ENCODE peak calls at places on chromosomes 6 and 20, in four cellular contexts. Q, O, V and K are unnamed samples.

GRCh38 chr6:32845381-32845884 is 1.6 kb upstream of the PSMB8 start:
- DNase-seq in Q (no peak), O (peak; percentile 25), V (no peak), K (no peak)

GRCh38 chr6:6793388-6794250 is 205.1 kb downstream of the LY86 start:
- DNase-seq in Q (no peak), O (no peak), V (no peak), K (no peak)

GRCh38 chr20:49028684-49029083 is 17.4 kb upstream of the CSE1L start:
- DNase-seq in Q (no peak), O (no peak), V (no peak), K (no peak)

GRCh38 chr6:37317312-37318038 is 36.3 kb upstream of the RNF8 start:
- DNase-seq in Q (no peak), O (no peak), V (no peak), K (no peak)

GRCh38 chr6:157669747-157670216 is 153.3 kb upstream of the SNX9 start:
- DNase-seq in Q (peak; percentile 86), O (peak; percentile 80), V (peak; percentile 46), K (peak; percentile 53)

GRCh38 chr6:52191824-52192223 is 5.6 kb downstream of the IL17A start:
- DNase-seq in Q (no peak), O (no peak), V (no peak), K (no peak)

GRCh38 chr6:47079638-47080037 is 37.5 kb upstream of the ADGRF1 start:
- DNase-seq in Q (no peak), O (no peak), V (no peak), K (no peak)

GRCh38 chr6:79713701-79714322 is 82.7 kb downstream of the SH3BGRL2 start:
- DNase-seq in Q (peak; percentile 63), O (peak; percentile 13), V (peak; percentile 53), K (peak; percentile 50)

GRCh38 chr6:341914-342831 is 49.4 kb upstream of the IRF4 start:
- DNase-seq in Q (no peak), O (no peak), V (no peak), K (no peak)

GRCh38 chr6:90251295-90251992 is 45.2 kb downstream of the BACH2 start:
- DNase-seq in Q (no peak), O (no peak), V (no peak), K (no peak)

GRCh38 chr20:38357653-38358207 is 11.4 kb downstream of the LBP start:
- DNase-seq in Q (no peak), O (no peak), V (peak; percentile 38), K (no peak)

GRCh38 chr6:154167163-154167562 is 128.1 kb downstream of the OPRM1 start:
- DNase-seq in Q (no peak), O (no peak), V (no peak), K (no peak)

GRCh38 chr6:164927288-164928040 is 381.9 kb downstream of the C6orf118 start:
- DNase-seq in Q (peak; percentile 83), O (peak; percentile 61), V (peak; percentile 55), K (peak; percentile 64)

GRCh38 chr20:10671221-10671849 is 2.5 kb downstream of the JAG1 start:
- DNase-seq in Q (peak; percentile 81), O (peak; percentile 85), V (peak; percentile 82), K (peak; percentile 88)

GRCh38 chr6:157982297-157982579 is 575 bp downstream of the SYNJ2 start:
- DNase-seq in Q (peak; percentile 43), O (peak; percentile 38), V (peak; percentile 43), K (peak; percentile 70)

GRCh38 chr20:7432612-7433011 is 507.6 kb downstream of the HAO1 start:
- DNase-seq in Q (no peak), O (no peak), V (no peak), K (no peak)

GRCh38 chr6:52324239-52324638 is 37.7 kb upstream of the PAQR8 start:
- DNase-seq in Q (no peak), O (no peak), V (no peak), K (no peak)

GRCh38 chr6:122042851-122043250 is 356.6 kb upstream of the HSF2 start:
- DNase-seq in Q (no peak), O (no peak), V (peak; percentile 12), K (no peak)

GRCh38 chr6:100461273-100461919 is 3.3 kb downstream of the SIM1 start:
- DNase-seq in Q (no peak), O (no peak), V (no peak), K (peak; percentile 42)

GRCh38 chr20:39630215-39630614 is 668.1 kb downstream of the DHX35 start:
- DNase-seq in Q (no peak), O (no peak), V (no peak), K (peak; percentile 4)

GRCh38 chr20:14235355-14235754 is 102.1 kb downstream of the FLRT3 start:
- DNase-seq in Q (no peak), O (no peak), V (no peak), K (no peak)

GRCh38 chr6:86937219-86938079 is at the start of gene HTR1E:
- DNase-seq in Q (peak; percentile 68), O (peak; percentile 11), V (peak; percentile 45), K (peak; percentile 63)

GRCh38 chr6:113476937-113477839 is 380.0 kb upstream of the MARCKS start:
- DNase-seq in Q (no peak), O (no peak), V (no peak), K (no peak)

GRCh38 chr6:111551521-111552231 is 54.0 kb downstream of the TRAF3IP2 start:
- DNase-seq in Q (no peak), O (no peak), V (peak; percentile 76), K (peak; percentile 89)

GRCh38 chr6:139973602-139974373 is 599.3 kb upstream of the CITED2 start:
- DNase-seq in Q (no peak), O (no peak), V (peak; percentile 27), K (no peak)

GRCh38 chr6:70277480-70277879 is 25.4 kb downstream of the COL9A1 start:
- DNase-seq in Q (no peak), O (no peak), V (no peak), K (no peak)

GRCh38 chr6:109239192-109239917 is 142.9 kb downstream of the CD164 start:
- DNase-seq in Q (no peak), O (no peak), V (no peak), K (no peak)

GRCh38 chr20:40449974-40450616 is 238.9 kb downstream of the MAFB start:
- DNase-seq in Q (no peak), O (no peak), V (no peak), K (no peak)

GRCh38 chr6:125002090-125002741 is 40.0 kb downstream of the RNF217 start:
- DNase-seq in Q (peak; percentile 46), O (no peak), V (no peak), K (no peak)

GRCh38 chr20:19807901-19808300 is 49.8 kb downstream of the RIN2 start:
- DNase-seq in Q (no peak), O (no peak), V (no peak), K (no peak)

DNA sequence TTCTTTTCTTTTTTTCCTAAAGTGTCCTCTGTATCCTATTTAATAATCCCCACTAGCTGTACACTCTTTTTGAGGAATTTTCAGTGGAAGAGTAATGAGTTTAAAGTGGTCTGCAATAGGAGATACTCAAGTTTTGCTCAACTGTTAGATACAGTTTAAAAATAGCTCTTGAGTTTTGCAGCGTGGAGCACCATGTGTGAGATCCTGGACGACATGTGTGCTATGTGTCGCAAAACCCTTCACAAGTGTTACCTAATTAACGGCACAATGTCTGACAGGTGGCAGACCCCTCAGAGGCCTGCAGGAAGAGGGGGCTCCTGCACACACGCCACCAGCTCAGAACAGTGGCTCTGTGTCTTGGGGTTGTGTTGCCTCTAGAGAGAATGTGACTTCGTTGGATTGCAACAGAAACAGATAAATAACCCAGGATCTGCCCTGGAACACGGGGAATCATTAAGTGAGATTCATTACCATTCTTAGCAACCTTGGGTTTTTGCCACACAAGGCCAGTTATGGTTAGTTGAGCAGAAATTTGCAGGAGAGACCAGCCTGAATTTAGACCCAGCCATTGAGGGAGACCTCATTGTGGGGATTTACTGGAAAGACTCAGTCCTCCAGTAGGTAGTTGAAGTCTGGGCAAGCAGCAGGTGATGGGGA is 73.8 kb downstream of the SASH1 start:
- DNase-seq in Q (no peak), O (no peak), V (no peak), K (no peak)
- H3K27ac ChIP-seq in Q (no peak overlapping the region), O (no peak overlapping the region), V (no peak overlapping the region), K (no peak overlapping the region)

DNA sequence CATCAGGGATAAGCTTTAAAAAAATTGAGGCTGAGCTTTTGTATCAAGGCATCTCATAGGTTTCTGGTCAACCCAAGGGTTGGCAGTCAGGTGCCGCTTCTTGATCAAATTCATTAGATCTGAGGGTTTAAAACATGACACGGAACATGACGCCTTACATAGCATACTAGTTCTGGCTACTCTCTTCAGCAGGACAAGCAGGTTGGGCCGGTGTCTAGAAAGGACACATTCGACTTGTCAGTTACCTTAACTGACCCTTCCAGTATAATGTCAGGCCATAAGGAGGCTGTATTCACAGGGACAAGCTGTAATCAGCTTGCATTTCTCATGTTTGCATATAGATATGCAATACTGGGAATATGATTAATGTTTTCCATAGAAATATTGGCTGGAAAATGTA is 65.6 kb downstream of the PHACTR1 start:
- DNase-seq in Q (no peak), O (no peak), V (no peak), K (no peak)
- TF ChIP-seq POLR2A in Q (no peak), O (no peak), V (no peak), K (no peak)

GRCh38 chr6:26545617-26546016 is 7.5 kb downstream of the HMGN4 start:
- DNase-seq in Q (no peak), O (no peak), V (no peak), K (no peak)

GRCh38 chr6:26544473-26544872 is 6.3 kb downstream of the HMGN4 start:
- DNase-seq in Q (no peak), O (no peak), V (no peak), K (no peak)

GRCh38 chr6:26538936-26539615 is 910 bp downstream of the HMGN4 start:
- DNase-seq in Q (no peak), O (no peak), V (no peak), K (no peak)

GRCh38 chr6:26538572-26538902 is 371 bp downstream of the HMGN4 start:
- DNase-seq in Q (no peak), O (no peak), V (no peak), K (no peak)

DNA sequence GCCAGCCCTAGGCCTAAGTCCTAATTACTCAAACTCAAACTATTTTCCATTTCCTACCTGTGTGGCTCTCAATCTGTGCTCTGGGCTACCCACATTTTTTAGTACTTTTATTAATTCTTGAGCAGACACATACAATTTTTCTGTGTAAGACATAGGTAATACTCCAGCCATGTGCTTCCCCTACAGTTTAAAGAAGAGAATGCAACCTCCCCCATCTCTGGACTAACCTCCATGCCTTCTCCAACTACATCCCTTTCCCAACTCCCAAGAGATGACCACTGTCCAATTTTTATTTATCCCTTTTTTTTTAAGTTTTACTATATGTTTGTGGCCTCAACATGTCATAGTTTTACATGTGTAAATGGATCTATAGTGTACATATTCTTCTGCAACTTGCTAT is 5.8 kb downstream of the HMGN4 start:
- DNase-seq in Q (no peak), O (no peak), V (no peak), K (no peak)
- TF ChIP-seq CTCF in Q (no peak), O (no peak), V (no peak), K (peak; percentile 16)

DNA sequence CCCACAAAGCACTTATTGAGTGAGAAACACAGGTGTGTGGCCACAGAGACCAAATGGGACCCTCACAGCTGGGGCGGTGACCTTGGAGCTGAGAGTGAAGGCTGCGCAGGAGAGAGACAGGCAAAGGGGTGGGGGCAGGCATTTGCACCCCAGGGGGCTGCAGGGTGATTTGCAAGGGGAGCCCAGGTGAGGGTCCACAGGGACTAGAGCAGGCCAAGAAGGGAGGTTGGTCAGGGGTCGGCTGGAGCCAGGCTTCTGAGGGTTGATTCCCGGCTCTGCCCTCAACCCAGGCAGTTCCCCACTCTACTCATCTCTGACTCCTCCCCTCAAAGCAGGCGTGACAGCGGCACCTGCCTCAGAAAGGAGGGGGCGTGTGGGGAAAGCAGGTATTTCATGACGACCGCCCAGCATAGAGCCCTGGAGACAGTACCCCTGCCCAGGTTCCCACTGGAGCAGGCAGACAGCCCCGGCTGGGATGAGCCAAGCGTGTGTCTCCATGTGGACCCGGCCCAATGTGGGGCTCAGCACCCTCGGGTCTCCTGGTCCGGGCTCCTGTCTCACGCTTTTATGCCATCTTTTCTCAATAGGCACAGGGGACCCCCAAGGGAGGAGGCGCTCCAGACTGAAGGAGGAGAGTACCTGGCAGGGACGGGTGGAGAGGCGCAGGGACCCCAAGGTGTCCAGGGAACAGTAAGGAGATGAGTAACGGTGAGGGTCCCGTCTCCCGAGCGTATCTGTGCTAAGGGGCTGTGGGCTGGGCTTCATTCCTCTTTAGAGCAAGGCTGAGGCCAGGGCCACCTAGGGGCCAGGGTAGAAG is 3.1 kb upstream of the MRGBP start:
- DNase-seq in Q (no peak), O (no peak), V (peak; percentile 36), K (no peak)
- H3K27ac ChIP-seq in Q (peak overlapping the region; percentile 74), O (peak overlapping the region; percentile 14), V (peak overlapping the region; percentile 89), K (peak overlapping the region; percentile 91)